ENCODE peak calls at places on chromosomes 5 and 9, in ten cellular contexts. V is dorsolateral prefrontal cortex; O is tibial nerve; F is RWPE1; M is Peyer's patch; Z is GM13977; B is cardiac muscle cell; P is colonic mucosa; N is CD4-positive, alpha-beta T cell; Y is glutamatergic neuron. X is an unnamed sample.

GRCh38 chr5:133865113-133865512 is 103.3 kb downstream of the C5orf15 start:
- DNase-seq in V (no peak), O (no peak), F (no peak), M (no peak), Z (no peak), B (no peak), P (no peak), N (no peak), Y (no peak), X (no peak)

GRCh38 chr9:122389195-122389594 is 18.4 kb downstream of the PTGS1 start:
- DNase-seq in V (no peak), O (no peak), F (no peak), M (no peak), Z (no peak), B (no peak), P (no peak), N (no peak), Y (no peak), X (no peak)

GRCh38 chr5:179257190-179257741 is 88.0 kb downstream of the ADAMTS2 start:
- DNase-seq in V (peak; percentile 42), O (no peak), F (no peak), M (no peak), Z (no peak), B (no peak), P (peak; percentile 11), N (no peak), Y (no peak), X (peak; percentile 36)

GRCh38 chr5:179408646-179409045 is 63.4 kb upstream of the ADAMTS2 start:
- DNase-seq in V (no peak), O (no peak), F (no peak), M (no peak), Z (no peak), B (no peak), P (no peak), N (no peak), Y (no peak), X (no peak)

GRCh38 chr5:177093082-177093712 is 6.5 kb downstream of the FGFR4 start:
- DNase-seq in V (no peak), O (no peak), F (no peak), M (no peak), Z (no peak), B (no peak), P (no peak), N (no peak), Y (no peak), X (no peak)

GRCh38 chr5:159094745-159095144 is 5.0 kb downstream of the EBF1 start:
- DNase-seq in V (no peak), O (peak; percentile 91), F (peak; percentile 62), M (peak; percentile 73), Z (peak; percentile 67), B (peak; percentile 72), P (peak; percentile 43), N (peak; percentile 59), Y (peak; percentile 51), X (no peak)

GRCh38 chr5:67693956-67694564 is 497.5 kb upstream of the CD180 start:
- DNase-seq in V (no peak), O (peak; percentile 81), F (no peak), M (peak; percentile 16), Z (no peak), B (peak; percentile 52), P (peak; percentile 23), N (no peak), Y (no peak), X (no peak)

GRCh38 chr5:142636093-142636492 is 49.8 kb downstream of the FGF1 start:
- DNase-seq in V (no peak), O (no peak), F (no peak), M (no peak), Z (no peak), B (no peak), P (no peak), N (no peak), Y (no peak), X (no peak)

GRCh38 chr5:27026791-27027190 is 11.6 kb downstream of the CDH9 start:
- DNase-seq in V (no peak), O (no peak), F (no peak), M (no peak), Z (no peak), B (no peak), P (no peak), N (no peak), Y (no peak), X (no peak)

GRCh38 chr5:27015758-27016157 is 22.6 kb downstream of the CDH9 start:
- DNase-seq in V (no peak), O (no peak), F (peak; percentile 13), M (no peak), Z (no peak), B (no peak), P (no peak), N (no peak), Y (no peak), X (no peak)

GRCh38 chr5:27026059-27026458 is 12.3 kb downstream of the CDH9 start:
- DNase-seq in V (no peak), O (no peak), F (no peak), M (no peak), Z (no peak), B (no peak), P (no peak), N (no peak), Y (no peak), X (no peak)

DNA sequence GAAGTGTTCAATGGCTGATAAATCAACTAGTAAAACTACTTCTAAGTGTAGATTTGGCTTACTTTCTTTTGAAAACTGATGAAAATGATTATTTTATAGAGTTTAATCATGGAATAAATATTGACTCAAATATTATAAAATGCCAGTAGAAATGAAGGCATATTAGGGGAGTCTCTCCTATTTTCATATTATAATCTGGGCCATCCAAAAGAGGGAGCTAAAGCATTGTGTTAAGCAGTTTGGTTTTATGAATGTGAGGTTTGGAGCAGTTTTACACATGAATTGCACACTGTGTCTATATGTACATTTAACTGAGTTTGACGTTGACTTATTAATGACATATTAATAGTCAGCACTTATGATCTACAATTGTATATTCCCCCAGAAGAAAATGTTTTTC is 17.4 kb downstream of the CDH9 start:
- DNase-seq in V (no peak), O (no peak), F (peak; percentile 15), M (no peak), Z (no peak), B (peak; percentile 19), P (no peak), N (no peak), Y (no peak), X (no peak)
- TF ChIP-seq CTCF in V (no peak), O (no peak), F (peak; percentile 48), M (no peak), Z (peak; percentile 13), B (peak; percentile 47), P (no peak), N (no peak), Y (no peak), X (no peak)

DNA sequence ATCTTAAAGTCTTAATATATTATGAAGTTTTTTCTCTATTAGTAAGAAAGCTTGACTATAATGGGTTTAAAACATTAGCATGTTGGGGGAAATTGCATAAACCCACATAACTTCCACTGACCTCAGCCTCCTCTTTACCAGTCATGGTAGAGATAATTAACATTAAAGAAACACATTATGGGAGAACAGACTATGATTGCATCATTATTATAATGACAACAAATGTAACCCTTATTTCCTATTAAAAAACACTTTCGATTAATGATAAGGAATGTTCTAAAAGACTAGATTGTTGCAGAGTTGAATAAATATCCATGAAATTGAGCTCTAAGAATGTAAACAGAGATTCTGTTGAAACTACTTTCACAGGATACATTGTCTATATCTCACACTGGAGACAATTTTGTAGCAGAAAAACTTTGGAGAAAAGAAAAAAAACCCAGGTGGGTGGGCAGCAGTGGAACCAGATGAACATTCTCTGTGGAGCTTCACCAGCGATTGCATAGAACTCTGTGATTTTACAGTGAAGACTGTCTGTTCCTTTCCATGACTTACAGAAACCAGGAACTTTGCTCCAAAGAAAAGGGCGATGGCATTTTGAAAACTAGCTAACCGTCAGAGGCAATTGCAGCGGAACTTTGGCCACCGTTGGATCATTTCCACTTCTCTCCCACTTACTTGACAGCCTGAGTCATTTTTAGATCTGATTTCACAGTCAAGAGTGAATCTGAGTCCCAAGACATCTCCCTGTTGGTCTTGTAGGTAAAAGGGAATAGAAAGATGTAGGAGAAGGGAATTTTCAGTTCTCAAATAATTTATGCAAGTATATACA is 21.0 kb upstream of the ERAP2 start:
- DNase-seq in V (no peak), O (no peak), F (no peak), M (no peak), Z (no peak), B (no peak), P (peak; percentile 77), N (no peak), Y (no peak), X (no peak)
- TF ChIP-seq CTCF in V (no peak), O (no peak), F (no peak), M (no peak), Z (no peak), B (no peak), P (no peak), N (no peak), Y (no peak), X (no peak)

DNA sequence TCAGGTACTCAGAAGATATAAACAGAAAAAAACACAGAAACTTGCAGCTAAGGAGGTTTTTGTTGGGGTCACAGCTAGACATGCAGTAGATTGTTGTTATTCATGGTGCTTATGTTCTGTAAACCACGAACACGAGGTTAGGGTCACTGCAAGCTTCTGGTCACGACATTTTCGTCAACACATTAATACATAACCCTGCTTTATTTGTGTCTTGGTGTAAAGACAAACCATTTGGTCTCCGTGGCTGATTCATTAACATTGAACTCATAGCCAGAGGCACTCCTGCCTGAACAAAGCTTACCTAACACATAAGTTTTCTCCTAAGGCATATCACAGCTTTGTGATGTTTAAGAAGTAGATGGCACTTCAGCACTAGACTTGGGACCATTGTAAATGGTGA is 16.9 kb downstream of the TEK start:
- DNase-seq in V (no peak), O (no peak), F (no peak), M (no peak), Z (no peak), B (no peak), P (no peak), N (no peak), Y (no peak), X (no peak)
- TF ChIP-seq CTCF in V (no peak), O (no peak), F (no peak), M (no peak), Z (no peak), B (no peak), P (no peak), N (no peak), Y (no peak), X (no peak)

GRCh38 chr5:103741984-103742383 is 179.4 kb upstream of the NUDT12 start:
- DNase-seq in V (no peak), O (peak; percentile 32), F (no peak), M (no peak), Z (no peak), B (no peak), P (no peak), N (no peak), Y (no peak), X (no peak)

GRCh38 chr5:103743455-103743854 is 180.9 kb upstream of the NUDT12 start:
- DNase-seq in V (no peak), O (no peak), F (no peak), M (no peak), Z (no peak), B (no peak), P (no peak), N (no peak), Y (no peak), X (no peak)

GRCh38 chr5:103745353-103746065 is 182.9 kb upstream of the NUDT12 start:
- DNase-seq in V (no peak), O (no peak), F (no peak), M (no peak), Z (no peak), B (no peak), P (no peak), N (no peak), Y (no peak), X (no peak)

DNA sequence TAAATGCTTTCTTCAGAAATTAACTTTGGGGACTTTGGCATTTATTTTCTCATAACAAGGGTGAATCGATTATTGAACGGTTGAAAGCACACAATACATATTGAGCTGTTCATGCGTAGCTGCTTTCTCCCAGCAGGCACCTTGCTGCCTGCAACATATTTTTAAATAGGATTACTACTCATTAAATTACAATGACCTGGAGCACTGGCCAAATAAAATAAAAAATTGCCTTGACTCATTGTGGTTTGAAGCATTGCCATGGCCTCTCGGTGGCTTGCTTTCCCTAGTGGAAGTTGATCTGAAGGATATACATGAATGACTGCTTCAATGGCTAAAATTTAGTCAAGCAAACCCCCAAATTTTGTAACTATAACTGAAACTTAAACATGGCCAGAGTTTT is 181.6 kb upstream of the NUDT12 start:
- DNase-seq in V (no peak), O (no peak), F (no peak), M (no peak), Z (no peak), B (no peak), P (no peak), N (no peak), Y (no peak), X (no peak)
- TF ChIP-seq CTCF in V (no peak), O (no peak), F (no peak), M (no peak), Z (no peak), B (no peak), P (no peak), N (no peak), Y (no peak), X (no peak)